ENCODE peak calls at places on chromosomes 1 and 21, in ten cellular contexts. U is ovary, E is right lobe of liver, K is transverse colon, H is A549, O is H1, G is adrenal gland, Z is testis, S is breast epithelium, B is IMR-90. X is an unnamed sample.
A peak's percentile ranks its signal among the peaks of the same experiment; 100 is the strongest.

GRCh38 chr1:43847290-43847689 is 86.3 kb upstream of the ARTN start:
- DNase-seq in U (no peak), E (no peak), K (no peak), H (no peak), O (no peak), G (no peak), Z (no peak), S (no peak), B (no peak), X (no peak)

GRCh38 chr1:154609398-154610380 is 1.7 kb upstream of the ADAR start:
- DNase-seq in U (no peak), E (no peak), K (peak; percentile 27), H (no peak), O (peak; percentile 66), G (no peak), Z (no peak), S (no peak), B (peak; percentile 36), X (no peak)

GRCh38 chr1:240385985-240386978 is 225.7 kb downstream of the GREM2 start:
- DNase-seq in U (no peak), E (no peak), K (no peak), H (peak; percentile 82), O (no peak), G (peak; percentile 26), Z (no peak), S (no peak), B (peak; percentile 94), X (no peak)

GRCh38 chr1:59018860-59019259 is 235.0 kb upstream of the JUN start:
- DNase-seq in U (no peak), E (no peak), K (no peak), H (no peak), O (no peak), G (peak; percentile 11), Z (peak; percentile 17), S (no peak), B (no peak), X (peak; percentile 91)

GRCh38 chr21:17463441-17463840 is 49.4 kb upstream of the CXADR start:
- DNase-seq in U (no peak), E (no peak), K (no peak), H (peak; percentile 30), O (no peak), G (peak; percentile 66), Z (peak; percentile 74), S (no peak), B (peak; percentile 97), X (no peak)

GRCh38 chr1:29977550-29977949 is 741.2 kb downstream of the PTPRU start:
- DNase-seq in U (no peak), E (no peak), K (no peak), H (no peak), O (no peak), G (no peak), Z (no peak), S (no peak), B (no peak), X (no peak)

GRCh38 chr1:67795179-67795916 is 37.9 kb downstream of the GNG12 start:
- DNase-seq in U (no peak), E (no peak), K (no peak), H (no peak), O (no peak), G (no peak), Z (no peak), S (no peak), B (no peak), X (no peak)

GRCh38 chr1:208036177-208036808 is 125.4 kb upstream of the CD34 start:
- DNase-seq in U (no peak), E (no peak), K (no peak), H (peak; percentile 42), O (no peak), G (no peak), Z (no peak), S (no peak), B (peak; percentile 31), X (no peak)

GRCh38 chr21:37358392-37358791 is 8.2 kb upstream of the DYRK1A start:
- DNase-seq in U (no peak), E (peak; percentile 30), K (no peak), H (no peak), O (no peak), G (peak; percentile 20), Z (no peak), S (no peak), B (no peak), X (no peak)

GRCh38 chr1:16991571-16991970 is 11.2 kb upstream of the MFAP2 start:
- DNase-seq in U (peak; percentile 15), E (no peak), K (no peak), H (no peak), O (peak; percentile 42), G (no peak), Z (no peak), S (no peak), B (no peak), X (no peak)

GRCh38 chr1:202858306-202858705 is 30.6 kb downstream of the RABIF start:
- DNase-seq in U (peak; percentile 58), E (peak; percentile 47), K (peak; percentile 53), H (no peak), O (no peak), G (peak; percentile 52), Z (peak; percentile 84), S (no peak), B (peak; percentile 7), X (peak; percentile 61)

DNA sequence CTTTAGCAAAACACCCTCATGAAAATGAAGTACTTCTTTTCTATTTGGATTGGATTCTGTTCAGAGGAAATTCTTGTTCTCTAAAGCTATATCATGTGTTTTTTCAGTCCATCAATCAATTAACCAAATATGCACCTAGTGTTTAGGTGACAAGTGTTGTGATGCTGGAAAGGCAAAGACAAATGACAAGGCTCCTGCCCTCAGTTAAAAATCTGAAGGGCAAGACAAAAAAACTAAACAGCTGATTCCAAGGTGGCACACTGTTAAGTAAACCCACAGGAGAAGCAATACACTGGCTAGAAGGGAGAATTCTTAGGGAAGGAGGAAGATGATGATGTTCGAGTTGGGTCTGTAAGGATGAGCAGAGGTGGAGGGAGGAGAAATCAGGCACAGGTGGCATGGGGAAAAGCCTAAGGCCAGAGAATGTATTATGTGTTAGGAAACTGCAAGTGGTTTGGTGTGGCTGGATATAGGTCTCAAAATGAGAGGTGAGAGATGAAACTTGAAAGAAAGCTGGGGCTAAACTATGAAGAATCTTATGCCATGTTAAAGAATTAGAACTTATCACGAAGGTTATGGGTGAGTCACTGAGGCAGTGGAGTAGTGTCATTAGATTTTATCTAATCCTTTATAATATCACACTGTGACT is 51.8 kb upstream of the GFI1 start:
- DNase-seq in U (no peak), E (no peak), K (no peak), H (no peak), O (no peak), G (no peak), Z (no peak), S (no peak), B (peak; percentile 15), X (no peak)
- TF ChIP-seq POLR2A in U (no peak), E (no peak), K (no peak), H (no peak), O (no peak), G (no peak), Z (no peak), S (no peak), B (no peak), X (no peak)

DNA sequence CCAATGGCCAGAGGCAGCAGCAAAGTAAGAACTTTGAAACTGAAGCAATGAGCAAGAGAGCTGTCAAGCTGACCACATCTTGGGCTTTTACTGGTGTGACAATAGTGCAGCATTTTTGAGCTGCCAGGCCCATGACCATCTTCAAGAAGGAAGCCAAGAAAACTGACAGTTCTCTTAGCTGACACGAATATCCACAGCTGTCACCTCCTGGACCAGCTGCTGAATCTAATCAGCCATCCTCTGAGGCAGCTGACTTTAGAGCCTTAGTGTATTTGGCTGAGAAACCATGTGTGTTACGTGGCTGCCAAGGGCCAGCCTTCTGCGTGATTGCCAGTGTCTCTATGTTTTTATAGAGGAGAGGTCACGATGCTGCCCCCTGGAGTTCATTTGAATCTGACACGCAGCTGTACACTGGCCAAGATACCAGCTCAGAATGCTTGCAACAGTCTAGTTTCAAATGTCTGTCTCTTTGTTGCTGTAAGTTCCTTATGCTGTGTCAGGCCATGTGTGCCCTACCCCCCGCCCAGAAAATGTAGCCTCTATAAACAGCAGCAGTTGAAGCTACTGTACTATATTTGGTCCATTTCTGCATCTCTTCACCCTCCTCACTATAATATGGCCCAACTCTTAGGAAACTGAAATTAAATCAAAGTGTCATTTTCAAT is 39.7 kb downstream of the PALMD start:
- DNase-seq in U (peak; percentile 75), E (peak; percentile 74), K (peak; percentile 68), H (peak; percentile 64), O (peak; percentile 68), G (peak; percentile 94), Z (peak; percentile 86), S (peak; percentile 54), B (peak; percentile 91), X (peak; percentile 93)
- H3K27ac ChIP-seq in U (no peak overlapping the region), E (no peak overlapping the region), K (no peak overlapping the region), H (no peak overlapping the region), O (no peak overlapping the region), G (peak overlapping the region; percentile 57), Z (no peak overlapping the region), S (peak overlapping the region; percentile 17), B (peak overlapping the region; percentile 49), X (peak overlapping the region; percentile 79)

GRCh38 chr1:3454811-3455618 is 550 bp downstream of the ARHGEF16 start:
- DNase-seq in U (peak; percentile 37), E (peak; percentile 76), K (peak; percentile 70), H (no peak), O (peak; percentile 85), G (peak; percentile 20), Z (peak; percentile 32), S (no peak), B (no peak), X (no peak)
- H3K4me3 ChIP-seq in U (peak overlapping the region; percentile 33), E (peak overlapping the region; percentile 66), K (peak overlapping the region; percentile 75), H (peak overlapping the region; percentile 58), O (peak overlapping the region; percentile 50), G (no peak overlapping the region), Z (peak overlapping the region; percentile 53), S (peak overlapping the region; percentile 46), B (no peak overlapping the region), X (peak overlapping the region; percentile 61)

DNA sequence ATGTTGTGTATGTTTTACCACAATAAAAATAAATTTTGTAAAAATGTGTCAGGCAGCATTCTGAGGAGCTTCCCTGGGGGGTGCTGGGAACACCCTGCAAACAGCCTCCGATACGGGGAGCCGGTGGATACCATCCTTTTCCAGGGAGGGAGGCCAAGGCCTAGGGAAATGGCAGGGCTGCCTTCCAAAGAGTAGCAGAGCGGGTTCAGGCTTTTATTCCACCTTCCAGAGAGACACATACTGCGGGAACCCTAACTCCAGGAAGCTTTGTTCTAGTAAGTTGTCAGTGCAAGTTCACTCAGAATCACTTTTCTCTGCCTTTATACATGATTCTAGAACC is 891 bp upstream of the TP53BP2 start:
- DNase-seq in U (peak; percentile 52), E (peak; percentile 49), K (peak; percentile 28), H (peak; percentile 42), O (peak; percentile 56), G (peak; percentile 29), Z (peak; percentile 74), S (no peak), B (no peak), X (no peak)
- TF ChIP-seq POLR2A in U (no peak), E (no peak), K (no peak), H (no peak), O (peak; percentile 79), G (no peak), Z (no peak), S (no peak), B (no peak), X (no peak)